ENCODE peak calls at places on chromosomes 5 and 9, in seven cellular contexts. F is A172; D is KBM-7; O is activated T-cell treated with anti-CD3 and anti-CD28 coated beads, Interleukin-2, amount 50 U/mL, for 24 hours; I is CD8-positive, alpha-beta memory T cell; G is lung microvascular endothelial cell; X is H9. E is an unnamed sample.

GRCh38 chr5:180799902-180800801 is 2.5 kb downstream of the MGAT1 start:
- DNase-seq in F (peak), D (no peak), O (no peak), I (no peak), G (peak), X (no peak), E (no peak)

GRCh38 chr5:157479166-157479565 is 19.2 kb downstream of the NIPAL4 start:
- DNase-seq in F (no peak), D (no peak), O (no peak), I (no peak), G (no peak), X (no peak), E (no peak)

GRCh38 chr9:22148876-22149637 is 140.0 kb upstream of the CDKN2B start:
- DNase-seq in F (no peak), D (no peak), O (no peak), I (no peak), G (no peak), X (no peak), E (no peak)

GRCh38 chr9:76441551-76442322 is 17.2 kb upstream of the GCNT1 start:
- DNase-seq in F (peak), D (no peak), O (no peak), I (no peak), G (peak), X (no peak), E (no peak)

GRCh38 chr9:31153250-31153840 is 1231.1 kb upstream of the ACO1 start:
- DNase-seq in F (peak), D (no peak), O (no peak), I (no peak), G (no peak), X (no peak), E (no peak)

GRCh38 chr5:66869347-66869746 is 273.2 kb downstream of the MAST4 start:
- DNase-seq in F (no peak), D (no peak), O (no peak), I (no peak), G (no peak), X (no peak), E (no peak)

GRCh38 chr5:92644271-92644886 is 936.6 kb downstream of the NR2F1-AS1 start:
- DNase-seq in F (no peak), D (no peak), O (no peak), I (no peak), G (peak), X (no peak), E (no peak)

GRCh38 chr5:136063778-136064465 is 35.1 kb downstream of the TGFBI start:
- DNase-seq in F (no peak), D (no peak), O (no peak), I (no peak), G (no peak), X (peak), E (no peak)

GRCh38 chr9:89887286-89887685 is 282.5 kb downstream of the GADD45G start:
- DNase-seq in F (no peak), D (no peak), O (peak), I (no peak), G (no peak), X (peak), E (no peak)

GRCh38 chr5:82100303-82101077 is 128.7 kb downstream of the ATG10 start:
- DNase-seq in F (no peak), D (peak), O (no peak), I (no peak), G (no peak), X (peak), E (no peak)

GRCh38 chr5:15012061-15012460 is 140.5 kb upstream of the ANKH start:
- DNase-seq in F (no peak), D (no peak), O (no peak), I (no peak), G (no peak), X (no peak), E (no peak)

GRCh38 chr9:137972355-137972987 is 94.9 kb downstream of the CACNA1B start:
- DNase-seq in F (no peak), D (no peak), O (peak), I (no peak), G (no peak), X (no peak), E (no peak)

GRCh38 chr5:150411245-150411979 is 1.3 kb downstream of the CD74 start:
- DNase-seq in F (no peak), D (peak), O (peak), I (peak), G (peak), X (no peak), E (no peak)

GRCh38 chr9:134518004-134518606 is 123.5 kb upstream of the COL5A1 start:
- DNase-seq in F (no peak), D (no peak), O (no peak), I (no peak), G (no peak), X (peak), E (no peak)

GRCh38 chr5:163908253-163908652 is 402.8 kb downstream of the MAT2B start:
- DNase-seq in F (no peak), D (peak), O (no peak), I (no peak), G (no peak), X (no peak), E (no peak)

GRCh38 chr5:88870280-88870679 is 12.7 kb downstream of the MEF2C start:
- DNase-seq in F (no peak), D (no peak), O (no peak), I (no peak), G (peak), X (no peak), E (no peak)

GRCh38 chr5:79728396-79728795 is 38.8 kb downstream of the CMYA5 start:
- DNase-seq in F (no peak), D (no peak), O (no peak), I (no peak), G (no peak), X (no peak), E (no peak)

GRCh38 chr9:92726971-92727715 is 37.5 kb downstream of the BICD2 start:
- DNase-seq in F (no peak), D (no peak), O (no peak), I (no peak), G (no peak), X (no peak), E (peak)

GRCh38 chr5:89359046-89359445 is 476.1 kb upstream of the MEF2C start:
- DNase-seq in F (no peak), D (no peak), O (no peak), I (no peak), G (no peak), X (no peak), E (no peak)

GRCh38 chr5:39191216-39191615 is 28.1 kb downstream of the FYB1 start:
- DNase-seq in F (no peak), D (no peak), O (no peak), I (peak), G (no peak), X (no peak), E (no peak)

GRCh38 chr5:109329296-109330252 is 80.2 kb downstream of the PJA2 start:
- DNase-seq in F (peak), D (no peak), O (no peak), I (no peak), G (peak), X (no peak), E (peak)

GRCh38 chr5:83492331-83492730 is 20.8 kb downstream of the VCAN start:
- DNase-seq in F (no peak), D (no peak), O (no peak), I (no peak), G (no peak), X (no peak), E (no peak)

GRCh38 chr9:112694910-112695555 is 22.9 kb downstream of the INIP start:
- DNase-seq in F (no peak), D (no peak), O (no peak), I (no peak), G (no peak), X (no peak), E (no peak)

GRCh38 chr5:80704221-80704620 is 49.4 kb upstream of the DHFR start:
- DNase-seq in F (no peak), D (no peak), O (no peak), I (no peak), G (no peak), X (no peak), E (no peak)

GRCh38 chr5:149387081-149387611 is 8.1 kb upstream of the IL17B start:
- DNase-seq in F (no peak), D (no peak), O (no peak), I (no peak), G (no peak), X (no peak), E (no peak)

GRCh38 chr9:93464876-93465275 is 11.5 kb upstream of the FAM120AOS start:
- DNase-seq in F (no peak), D (peak), O (no peak), I (no peak), G (no peak), X (no peak), E (no peak)

GRCh38 chr5:6692906-6693305 is 20.3 kb upstream of the TENT4A start:
- DNase-seq in F (no peak), D (no peak), O (no peak), I (no peak), G (no peak), X (no peak), E (no peak)

E was measured in pulmonary artery endothelial cell.